ENCODE peak calls at places on chromosomes 12 and 14, in ten cellular contexts. O is C1 segment of cervical spinal cord; G is M059J; A is COR-L47; J is renal cortical epithelial cell; S is HTR-8/SVneo; Y is choroid plexus epithelial cell; U is GM04504; I is T47D; C is activated T-cell treated with anti-CD3 and anti-CD28 coated beads, Interleukin-2, amount 50 U/mL, for 72 hours. N is an unnamed sample.

GRCh38 chr14:51653855-51654548 is 2.3 kb downstream of the FRMD6 start:
- DNase-seq in G (no peak), O (no peak), U (no peak), S (no peak), Y (no peak), I (no peak), A (no peak), C (no peak), J (no peak), N (no peak)

GRCh38 chr12:93243689-93244513 is 133.8 kb upstream of the NUDT4 start:
- DNase-seq in U (peak), O (no peak), J (peak), Y (peak), I (no peak), A (peak), G (peak), C (peak), S (peak), N (no peak)

GRCh38 chr12:111438501-111438900 is 32.8 kb downstream of the SH2B3 start:
- DNase-seq in G (peak), I (no peak), Y (peak), O (no peak), S (peak), U (no peak), J (peak), C (no peak), A (peak), N (no peak)

GRCh38 chr12:7512528-7512927 is 9.0 kb upstream of the CD163 start:
- DNase-seq in S (peak), J (peak), A (no peak), I (no peak), U (peak), C (no peak), O (no peak), Y (peak), G (peak), N (peak)

GRCh38 chr14:104880584-104881210 is 15.6 kb downstream of the CEP170B start:
- DNase-seq in S (no peak), U (no peak), G (no peak), Y (no peak), O (no peak), I (no peak), J (no peak), A (no peak), C (no peak), N (no peak)

GRCh38 chr12:115960868-115961802 is 316.4 kb downstream of the MED13L start:
- DNase-seq in S (no peak), A (no peak), Y (no peak), O (no peak), G (peak), J (no peak), U (no peak), I (no peak), C (no peak), N (no peak)

GRCh38 chr14:80427101-80427500 is 215.8 kb upstream of the DIO2 start:
- DNase-seq in A (no peak), S (no peak), I (no peak), J (no peak), O (no peak), Y (peak), U (no peak), G (peak), C (no peak), N (no peak)

GRCh38 chr12:52204095-52204930 is 12.5 kb upstream of the KRT80 start:
- DNase-seq in O (no peak), S (no peak), A (no peak), Y (no peak), I (no peak), J (no peak), G (no peak), U (no peak), C (no peak), N (no peak)

GRCh38 chr12:115213538-115213961 is 529.6 kb upstream of the TBX3 start:
- DNase-seq in G (no peak), S (no peak), U (no peak), A (no peak), I (no peak), J (no peak), Y (no peak), O (no peak), C (no peak), N (peak)

GRCh38 chr14:104080557-104081492 is 4.7 kb upstream of the ASPG start:
- DNase-seq in S (no peak), Y (no peak), C (no peak), G (no peak), J (no peak), A (peak), I (no peak), O (no peak), U (no peak), N (no peak)

GRCh38 chr12:58176296-58176869 is 235.0 kb downstream of the ATP23 start:
- DNase-seq in Y (peak), G (peak), O (no peak), J (peak), A (peak), S (peak), C (no peak), U (peak), I (peak), N (peak)

GRCh38 chr12:2615665-2616387 is 178.9 kb upstream of the FKBP4 start:
- DNase-seq in S (no peak), I (no peak), A (no peak), Y (peak), U (no peak), C (no peak), O (no peak), J (no peak), G (no peak), N (peak)

GRCh38 chr12:41264281-41264680 is 76.2 kb downstream of the PDZRN4 start:
- DNase-seq in C (no peak), Y (peak), G (peak), U (no peak), A (no peak), O (no peak), S (no peak), I (peak), J (peak), N (no peak)

GRCh38 chr14:65940056-65940735 is 527.7 kb downstream of the FUT8 start:
- DNase-seq in J (no peak), C (peak), A (peak), O (no peak), G (peak), I (no peak), U (no peak), S (peak), Y (no peak), N (peak)

GRCh38 chr12:74365178-74365964 is 172.3 kb upstream of the ATXN7L3B start:
- DNase-seq in O (no peak), A (peak), Y (peak), U (no peak), J (peak), I (no peak), G (peak), S (peak), C (peak), N (peak)

GRCh38 chr12:82682326-82682725 is 4.4 kb upstream of the TMTC2 start:
- DNase-seq in A (no peak), Y (peak), I (no peak), C (no peak), G (no peak), U (no peak), J (no peak), O (no peak), S (no peak), N (no peak)

GRCh38 chr12:57817261-57817989 is 1.1 kb downstream of the AVIL start:
- DNase-seq in O (no peak), S (no peak), C (no peak), Y (no peak), I (no peak), J (no peak), A (no peak), G (no peak), U (no peak), N (no peak)

GRCh38 chr12:106193404-106194215 is 54.2 kb downstream of the CKAP4 start:
- DNase-seq in C (no peak), Y (no peak), A (no peak), O (no peak), G (no peak), I (no peak), S (no peak), J (peak), U (no peak), N (no peak)

GRCh38 chr14:94540031-94540794 is 21.0 kb upstream of the SERPINA4 start:
- DNase-seq in U (no peak), S (no peak), I (peak), Y (peak), C (no peak), G (peak), A (no peak), O (no peak), J (peak), N (no peak)

GRCh38 chr12:92079054-92079385 is 66.6 kb downstream of the BTG1 start:
- DNase-seq in U (peak), S (no peak), Y (no peak), G (peak), J (peak), A (no peak), I (no peak), C (no peak), O (no peak), N (no peak)

GRCh38 chr14:101075801-101076413 is 172.4 kb upstream of the RTL1 start:
- DNase-seq in O (no peak), S (no peak), G (no peak), J (no peak), I (no peak), U (no peak), Y (no peak), A (no peak), C (no peak), N (no peak)

GRCh38 chr12:75954076-75954475 is 77.5 kb downstream of the PHLDA1 start:
- DNase-seq in C (no peak), G (peak), J (peak), Y (peak), O (no peak), S (peak), I (no peak), U (peak), A (no peak), N (no peak)

GRCh38 chr14:99624971-99625370 is 20.0 kb upstream of the HHIPL1 start:
- DNase-seq in I (no peak), G (no peak), Y (no peak), C (no peak), A (no peak), J (no peak), U (no peak), O (no peak), S (no peak), N (no peak)

GRCh38 chr12:2248087-2248900 is 195.5 kb downstream of the CACNA1C start:
- DNase-seq in U (no peak), Y (peak), A (no peak), I (no peak), J (no peak), O (no peak), C (no peak), G (peak), S (no peak), N (no peak)

GRCh38 chr14:103067231-103067954 is 10.0 kb upstream of the CDC42BPB start:
- DNase-seq in C (no peak), S (no peak), J (peak), Y (peak), A (no peak), G (peak), O (no peak), U (peak), I (no peak), N (no peak)

GRCh38 chr12:124906606-124907261 is 7.7 kb downstream of the UBC start:
- DNase-seq in C (peak), J (peak), I (peak), A (no peak), U (peak), O (no peak), S (peak), Y (peak), G (peak), N (peak)

GRCh38 chr14:34539407-34540180 is at the start of gene EAPP:
- DNase-seq in Y (peak), S (peak), C (peak), O (no peak), U (peak), G (peak), J (peak), A (no peak), I (peak), N (peak)

GRCh38 chr14:30243157-30243556 is 315.5 kb upstream of the PRKD1 start:
- DNase-seq in U (no peak), A (peak), I (no peak), G (no peak), O (no peak), Y (no peak), S (no peak), C (no peak), J (no peak), N (no peak)

GRCh38 chr14:53306926-53307325 is 153.8 kb upstream of the DDHD1 start:
- DNase-seq in J (peak), G (peak), I (no peak), S (peak), A (no peak), U (no peak), O (no peak), C (no peak), Y (peak), N (no peak)

GRCh38 chr14:85731198-85731597 is 201.3 kb downstream of the FLRT2 start:
- DNase-seq in I (no peak), G (no peak), Y (peak), O (no peak), S (no peak), C (no peak), U (peak), J (no peak), A (no peak), N (no peak)

GRCh38 chr12:1605129-1606020 is 11.0 kb upstream of the FBXL14 start:
- DNase-seq in A (peak), O (no peak), G (peak), C (peak), U (peak), Y (peak), I (peak), S (peak), J (peak), N (peak)

GRCh38 chr12:3045494-3045893 is 31.7 kb upstream of the TSPAN9 start:
- DNase-seq in C (no peak), O (no peak), G (no peak), J (no peak), A (no peak), Y (no peak), I (no peak), S (no peak), U (no peak), N (no peak)

GRCh38 chr14:77485256-77485655 is 13.4 kb downstream of the ISM2 start:
- DNase-seq in I (no peak), G (peak), C (no peak), U (no peak), A (no peak), J (no peak), S (no peak), O (no peak), Y (no peak), N (no peak)

GRCh38 chr14:53167602-53168328 is 14.6 kb upstream of the DDHD1 start:
- DNase-seq in S (no peak), C (no peak), O (no peak), Y (peak), A (no peak), I (no peak), G (no peak), U (peak), J (peak), N (no peak)

GRCh38 chr12:68270358-68270757 is 17.0 kb upstream of the IL22 start:
- DNase-seq in I (no peak), U (no peak), G (no peak), O (no peak), S (no peak), J (peak), A (no peak), C (no peak), Y (no peak), N (no peak)

GRCh38 chr12:4121506-4122020 is 152.0 kb upstream of the CCND2 start:
- DNase-seq in O (no peak), I (no peak), J (no peak), A (no peak), S (no peak), U (no peak), G (no peak), C (no peak), Y (no peak), N (peak)

GRCh38 chr12:108826115-108826806 is 31.1 kb downstream of the SSH1 start:
- DNase-seq in O (no peak), J (peak), S (peak), I (no peak), A (no peak), Y (peak), G (no peak), C (no peak), U (peak), N (no peak)

GRCh38 chr14:80792756-80793155 is 148.8 kb downstream of the CEP128 start:
- DNase-seq in J (no peak), A (no peak), C (no peak), I (no peak), S (no peak), Y (no peak), G (no peak), U (no peak), O (no peak), N (no peak)

GRCh38 chr14:22386924-22387775 is 201.9 kb downstream of the DAD1 start:
- DNase-seq in I (peak), A (peak), S (peak), U (peak), G (peak), J (peak), Y (peak), O (no peak), C (no peak), N (peak)